ENCODE peak calls at places on chromosomes 7 and 10, in six cellular contexts. D is endodermal cell, V is uterus, B is body of pancreas, S is adrenal gland, I is AG04450. R is an unnamed sample. For H3K9me3, the result is how much of the 10 kb centered on the place peaks cover.

GRCh38 chr10:34655286-34656170 is 159.6 kb downstream of the PARD3 start:
- DNase-seq in B (peak), V (no peak), S (peak), D (peak), I (peak), R (no peak)

GRCh38 chr10:132995909-132996602 is 53.7 kb upstream of the CFAP46 start:
- DNase-seq in V (no peak), I (no peak), D (no peak), B (no peak), S (no peak), R (no peak)

GRCh38 chr10:19762026-19762425 is 54.2 kb upstream of the PLXDC2 start:
- DNase-seq in I (no peak), B (no peak), S (no peak), D (no peak), V (no peak), R (no peak)

GRCh38 chr10:80041162-80041561 is 37.3 kb upstream of the TMEM254 start:
- DNase-seq in S (no peak), D (peak), V (no peak), B (no peak), I (no peak), R (no peak)

GRCh38 chr7:28348631-28349030 is 63.7 kb upstream of the CREB5 start:
- DNase-seq in V (no peak), S (no peak), I (no peak), B (peak), D (no peak), R (no peak)

GRCh38 chr10:120493411-120494312 is 36.6 kb downstream of the PLPP4 start:
- DNase-seq in S (no peak), B (no peak), D (peak), I (no peak), V (no peak), R (no peak)

GRCh38 chr10:11555556-11555955 is 55.9 kb downstream of the USP6NL start:
- DNase-seq in V (no peak), I (no peak), S (no peak), D (no peak), B (no peak), R (no peak)

GRCh38 chr10:15879058-15879457 is 18.8 kb upstream of the MINDY3 start:
- DNase-seq in S (no peak), V (no peak), B (no peak), I (no peak), D (no peak), R (no peak)

GRCh38 chr10:117539903-117540639 is 2.5 kb upstream of the EMX2 start:
- DNase-seq in B (no peak), V (no peak), I (no peak), D (no peak), S (no peak), R (no peak)

GRCh38 chr10:113895018-113895417 is 40.6 kb downstream of the NHLRC2 start:
- DNase-seq in B (no peak), V (no peak), S (no peak), D (no peak), I (no peak), R (no peak)

GRCh38 chr7:5612695-5613094 is 168.8 kb downstream of the RNF216 start:
- DNase-seq in I (no peak), S (no peak), D (peak), B (no peak), V (no peak), R (no peak)

GRCh38 chr10:101558206-101558605 is 29.9 kb downstream of the POLL start:
- DNase-seq in S (no peak), I (no peak), V (no peak), B (no peak), D (no peak), R (no peak)

GRCh38 chr7:72334733-72335132 is 77.4 kb downstream of the CALN1 start:
- DNase-seq in D (no peak), B (no peak), V (no peak), I (no peak), S (no peak), R (no peak)

GRCh38 chr7:72336382-72336886 is 75.7 kb downstream of the CALN1 start:
- DNase-seq in B (no peak), S (no peak), I (no peak), D (no peak), V (no peak), R (no peak)

GRCh38 chr7:72335561-72336381 is 76.4 kb downstream of the CALN1 start:
- DNase-seq in V (no peak), I (no peak), B (no peak), S (no peak), D (peak), R (no peak)

GRCh38 chr7:72336887-72337821 is 75.0 kb downstream of the CALN1 start:
- DNase-seq in V (no peak), D (peak), S (no peak), B (no peak), I (no peak), R (no peak)

GRCh38 chr7:72334066-72334465 is 78.1 kb downstream of the CALN1 start:
- DNase-seq in B (no peak), S (no peak), V (no peak), I (no peak), D (no peak), R (no peak)
- H3K9me3 ChIP-seq in B (under half), S (under half), V (under half), I (under half), D (under half), R (under half)

DNA sequence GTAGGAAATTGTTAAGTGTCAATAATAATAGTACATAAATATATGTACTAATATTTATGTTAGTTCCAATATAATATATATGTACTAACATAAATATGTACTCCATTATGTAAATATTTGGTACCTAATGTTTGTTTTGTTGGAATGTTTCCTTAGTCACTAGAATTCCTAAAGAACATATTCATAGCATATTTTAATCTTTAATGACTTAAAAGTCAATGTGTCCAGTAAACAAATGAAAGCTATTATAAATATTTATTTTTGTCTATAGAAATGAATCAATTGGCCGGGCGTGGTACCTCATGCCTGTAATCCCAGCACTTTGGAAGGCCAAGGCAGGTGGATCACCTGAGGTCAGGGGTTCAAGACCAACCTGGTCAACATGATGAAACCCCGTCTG is 153.6 kb downstream of the GPR158 start:
- DNase-seq in V (no peak), I (no peak), S (no peak), B (no peak), D (no peak), R (no peak)
- H3K9me3 ChIP-seq in V (under half), I (under half), S (under half), B (under half), D (under half), R (under half)

GRCh38 chr10:37812290-37812689 is 45.1 kb downstream of the ZNF248 start:
- DNase-seq in V (no peak), D (no peak), B (no peak), I (no peak), S (no peak), R (no peak)

GRCh38 chr10:37816290-37816689 is 41.1 kb downstream of the ZNF248 start:
- DNase-seq in S (no peak), B (no peak), V (no peak), I (no peak), D (no peak), R (no peak)

DNA sequence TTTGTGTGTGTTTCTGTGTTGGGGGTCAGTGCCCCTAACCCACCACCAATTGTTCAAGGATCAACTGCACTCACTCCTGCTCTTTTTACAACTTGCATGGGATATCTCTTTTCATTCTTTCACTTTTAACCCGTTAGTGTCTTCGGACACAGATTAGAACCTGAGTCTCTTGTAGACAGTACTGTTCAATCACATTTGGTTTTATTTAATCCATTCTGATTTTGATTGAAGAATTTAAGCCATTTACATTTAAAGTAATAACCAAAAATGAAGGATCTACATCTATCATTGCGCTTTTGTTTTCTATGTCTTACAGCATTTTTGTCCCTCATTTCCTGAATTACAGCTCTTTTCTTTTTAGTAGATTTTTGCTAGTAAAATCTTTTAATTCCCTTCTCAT is 43.6 kb downstream of the ZNF248 start:
- DNase-seq in S (no peak), V (no peak), I (no peak), B (no peak), D (no peak), R (no peak)
- H3K9me3 ChIP-seq in S (under half), V (under half), I (under half), B (under half), D (half or more), R (under half)

GRCh38 chr7:272631-273030 is 17.3 kb upstream of the FOXL3 start:
- DNase-seq in B (no peak), D (no peak), S (no peak), V (no peak), I (no peak), R (no peak)
- H3K9me3 ChIP-seq in B (under half), D (under half), S (under half), V (under half), I (under half), R (under half)

GRCh38 chr10:37763132-37763531 is 94.3 kb downstream of the ZNF248 start:
- DNase-seq in I (no peak), B (no peak), D (no peak), S (no peak), V (no peak), R (no peak)

GRCh38 chr10:37760817-37761216 is 96.6 kb downstream of the ZNF248 start:
- DNase-seq in I (no peak), B (no peak), S (no peak), V (no peak), D (no peak), R (no peak)

GRCh38 chr10:37765216-37765615 is 92.2 kb downstream of the ZNF248 start:
- DNase-seq in B (no peak), V (no peak), S (no peak), D (no peak), I (no peak), R (no peak)

GRCh38 chr10:37758074-37758473 is 99.3 kb downstream of the ZNF248 start:
- DNase-seq in I (no peak), D (no peak), V (no peak), S (no peak), B (no peak), R (no peak)

DNA sequence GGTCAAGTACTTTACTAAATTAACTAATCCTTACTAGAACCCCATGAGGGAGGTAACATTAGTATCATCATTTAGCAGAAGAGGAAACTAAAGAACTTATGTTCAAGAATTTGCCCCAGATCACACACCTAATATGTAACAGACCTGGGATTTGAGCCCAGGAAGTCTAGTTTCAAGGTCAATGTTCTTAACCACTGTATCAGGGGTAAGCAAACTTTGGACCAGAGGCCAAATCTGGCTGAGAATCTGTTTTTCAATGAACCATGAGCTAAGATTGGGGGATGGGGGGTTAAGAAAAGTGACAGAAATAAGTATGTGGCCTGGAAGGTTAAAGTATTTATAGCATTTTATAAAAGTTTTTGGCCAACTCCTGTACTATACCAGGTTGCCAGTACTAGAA is 95.1 kb downstream of the ZNF248 start:
- DNase-seq in D (no peak), I (no peak), S (no peak), V (no peak), B (no peak), R (no peak)
- H3K9me3 ChIP-seq in D (half or more), I (under half), S (under half), V (under half), B (under half), R (under half)